ENCODE peak calls at places on chromosomes 5 and 9, in ten cellular contexts. D is cardiac muscle cell; I is activated naive CD4-positive, alpha-beta T cell; L is hypothalamus; Z is NCI-H1092 treated with DMSO at 0.1 percent for 48 hours; S is iris pigment epithelial cell; A is CD8-positive, alpha-beta T cell; W is mesothelial cell of epicardium; J is islet precursor cell; U is substantia nigra. H is an unnamed sample.

GRCh38 chr5:133508845-133509741 is 103.2 kb downstream of the FSTL4 start:
- DNase-seq in D (no peak), I (no peak), L (no peak), Z (no peak), S (no peak), A (no peak), W (no peak), J (peak), U (no peak), H (peak)

GRCh38 chr9:114719290-114719689 is 37.3 kb upstream of the TEX48 start:
- DNase-seq in D (no peak), I (no peak), L (no peak), Z (no peak), S (no peak), A (no peak), W (no peak), J (no peak), U (no peak), H (no peak)

GRCh38 chr9:84277646-84278045 is 62.9 kb downstream of the SLC28A3 start:
- DNase-seq in D (no peak), I (no peak), L (no peak), Z (no peak), S (peak), A (no peak), W (no peak), J (no peak), U (no peak), H (peak)

GRCh38 chr5:141101059-141101458 is 786 bp downstream of the PCDHB3 start:
- DNase-seq in D (no peak), I (no peak), L (no peak), Z (no peak), S (no peak), A (no peak), W (no peak), J (no peak), U (no peak), H (no peak)

GRCh38 chr5:159732220-159732619 is 184.1 kb upstream of the ADRA1B start:
- DNase-seq in D (no peak), I (no peak), L (no peak), Z (no peak), S (no peak), A (no peak), W (no peak), J (no peak), U (no peak), H (peak)

GRCh38 chr5:141121563-141121962 is at the start of gene PCDHB4:
- DNase-seq in D (no peak), I (no peak), L (no peak), Z (no peak), S (no peak), A (no peak), W (no peak), J (no peak), U (peak), H (no peak)

GRCh38 chr9:84285381-84285780 is 55.2 kb downstream of the SLC28A3 start:
- DNase-seq in D (no peak), I (no peak), L (no peak), Z (no peak), S (no peak), A (no peak), W (no peak), J (no peak), U (no peak), H (no peak)

GRCh38 chr9:121786998-121787422 is 135.6 kb downstream of the DAB2IP start:
- DNase-seq in D (no peak), I (no peak), L (no peak), Z (no peak), S (no peak), A (no peak), W (no peak), J (peak), U (no peak), H (no peak)

GRCh38 chr9:104075801-104076753 is 18.0 kb upstream of the SMC2 start:
- DNase-seq in D (no peak), I (no peak), L (no peak), Z (no peak), S (peak), A (no peak), W (no peak), J (no peak), U (no peak), H (peak)

GRCh38 chr5:27911216-27911615 is 872.8 kb upstream of the CDH9 start:
- DNase-seq in D (no peak), I (no peak), L (no peak), Z (no peak), S (no peak), A (no peak), W (no peak), J (no peak), U (no peak), H (no peak)

GRCh38 chr9:115275753-115276152 is 157.8 kb upstream of the TNC start:
- DNase-seq in D (no peak), I (no peak), L (no peak), Z (no peak), S (no peak), A (no peak), W (no peak), J (no peak), U (no peak), H (no peak)

GRCh38 chr9:100584951-100585350 is 7.1 kb downstream of the CAVIN4 start:
- DNase-seq in D (no peak), I (no peak), L (no peak), Z (no peak), S (no peak), A (no peak), W (no peak), J (no peak), U (no peak), H (no peak)

GRCh38 chr5:91469517-91470165 is 86.5 kb upstream of the ARRDC3 start:
- DNase-seq in D (no peak), I (no peak), L (no peak), Z (no peak), S (peak), A (no peak), W (no peak), J (no peak), U (no peak), H (peak)

GRCh38 chr9:104784098-104784497 is 20.2 kb downstream of the NIPSNAP3B start:
- DNase-seq in D (no peak), I (no peak), L (no peak), Z (no peak), S (no peak), A (no peak), W (no peak), J (no peak), U (no peak), H (no peak)

GRCh38 chr5:1801061-1801953 is at the start of gene NDUFS6:
- DNase-seq in D (peak), I (peak), L (peak), Z (peak), S (peak), A (peak), W (peak), J (peak), U (peak), H (peak)

GRCh38 chr9:120931278-120932085 is 4.9 kb upstream of the TRAF1 start:
- DNase-seq in D (no peak), I (peak), L (no peak), Z (no peak), S (peak), A (peak), W (no peak), J (peak), U (no peak), H (peak)

GRCh38 chr5:65186646-65187227 is 295.0 kb downstream of the ADAMTS6 start:
- DNase-seq in D (no peak), I (no peak), L (no peak), Z (no peak), S (peak), A (no peak), W (no peak), J (no peak), U (no peak), H (no peak)

GRCh38 chr5:64900618-64901017 is 131.9 kb downstream of the CWC27 start:
- DNase-seq in D (no peak), I (no peak), L (no peak), Z (no peak), S (no peak), A (no peak), W (no peak), J (no peak), U (no peak), H (no peak)

GRCh38 chr9:116899337-116900006 is 212.4 kb downstream of the TRIM32 start:
- DNase-seq in D (no peak), I (no peak), L (no peak), Z (no peak), S (peak), A (no peak), W (no peak), J (peak), U (no peak), H (no peak)

GRCh38 chr5:89064054-89064453 is 181.1 kb upstream of the MEF2C start:
- DNase-seq in D (no peak), I (no peak), L (no peak), Z (no peak), S (no peak), A (no peak), W (no peak), J (no peak), U (no peak), H (no peak)

GRCh38 chr5:143469125-143469524 is 65.6 kb upstream of the NR3C1 start:
- DNase-seq in D (no peak), I (no peak), L (no peak), Z (no peak), S (no peak), A (no peak), W (no peak), J (no peak), U (no peak), H (no peak)

GRCh38 chr9:84397822-84398221 is 57.3 kb upstream of the SLC28A3 start:
- DNase-seq in D (no peak), I (no peak), L (no peak), Z (no peak), S (peak), A (no peak), W (no peak), J (no peak), U (no peak), H (peak)

GRCh38 chr9:107597743-107598217 is 108.2 kb upstream of the KLF4 start:
- DNase-seq in D (no peak), I (no peak), L (no peak), Z (no peak), S (no peak), A (no peak), W (no peak), J (no peak), U (no peak), H (no peak)

GRCh38 chr5:137693307-137693950 is 42.5 kb downstream of the KLHL3 start:
- DNase-seq in D (no peak), I (no peak), L (no peak), Z (no peak), S (no peak), A (no peak), W (no peak), J (no peak), U (no peak), H (no peak)

GRCh38 chr9:133440884-133441283 is 18.7 kb downstream of the ADAMTS13 start:
- DNase-seq in D (no peak), I (no peak), L (no peak), Z (no peak), S (no peak), A (no peak), W (no peak), J (no peak), U (no peak), H (no peak)

GRCh38 chr5:5490774-5491347 is 68.4 kb downstream of the ICE1 start:
- DNase-seq in D (no peak), I (no peak), L (no peak), Z (no peak), S (no peak), A (no peak), W (no peak), J (no peak), U (no peak), H (no peak)

GRCh38 chr5:117652640-117653280 is 1078.1 kb upstream of the SEMA6A start:
- DNase-seq in D (no peak), I (no peak), L (no peak), Z (no peak), S (no peak), A (no peak), W (no peak), J (no peak), U (no peak), H (no peak)

GRCh38 chr9:105694320-105694847 is at the start of gene TMEM38B:
- DNase-seq in D (peak), I (peak), L (peak), Z (peak), S (peak), A (peak), W (peak), J (peak), U (peak), H (peak)

GRCh38 chr9:120439147-120439546 is 140.8 kb downstream of the CDK5RAP2 start:
- DNase-seq in D (peak), I (no peak), L (no peak), Z (peak), S (peak), A (no peak), W (no peak), J (no peak), U (no peak), H (peak)

GRCh38 chr5:90866333-90866732 is 307.7 kb downstream of the ADGRV1 start:
- DNase-seq in D (peak), I (no peak), L (no peak), Z (peak), S (peak), A (no peak), W (no peak), J (no peak), U (no peak), H (no peak)

GRCh38 chr5:137097203-137097602 is 401.9 kb downstream of the SPOCK1 start:
- DNase-seq in D (no peak), I (no peak), L (no peak), Z (no peak), S (no peak), A (no peak), W (no peak), J (peak), U (no peak), H (no peak)

GRCh38 chr9:24036459-24036858 is 210.4 kb upstream of the ELAVL2 start:
- DNase-seq in D (no peak), I (no peak), L (no peak), Z (no peak), S (no peak), A (no peak), W (no peak), J (no peak), U (no peak), H (no peak)

GRCh38 chr5:86542532-86542931 is 75.2 kb upstream of the COX7C start:
- DNase-seq in D (no peak), I (no peak), L (no peak), Z (no peak), S (no peak), A (no peak), W (no peak), J (no peak), U (no peak), H (no peak)

GRCh38 chr9:81002242-81002641 is 687.1 kb downstream of the TLE1 start:
- DNase-seq in D (no peak), I (no peak), L (no peak), Z (no peak), S (peak), A (no peak), W (no peak), J (peak), U (no peak), H (no peak)

GRCh38 chr5:65034782-65035181 is 266.1 kb downstream of the CWC27 start:
- DNase-seq in D (no peak), I (no peak), L (no peak), Z (peak), S (no peak), A (no peak), W (no peak), J (no peak), U (no peak), H (no peak)

GRCh38 chr5:10666531-10667305 is 94.3 kb downstream of the DAP start:
- DNase-seq in D (no peak), I (no peak), L (no peak), Z (no peak), S (no peak), A (no peak), W (no peak), J (peak), U (no peak), H (no peak)

GRCh38 chr5:100900796-100901731 is 2.0 kb downstream of the ST8SIA4 start:
- DNase-seq in D (peak), I (peak), L (no peak), Z (peak), S (peak), A (peak), W (peak), J (peak), U (peak), H (peak)

GRCh38 chr9:113349434-113350337 is at the start of gene BSPRY:
- DNase-seq in D (peak), I (no peak), L (no peak), Z (no peak), S (no peak), A (peak), W (peak), J (no peak), U (no peak), H (no peak)

GRCh38 chr5:25646421-25647341 is 1001.9 kb upstream of the CDH10 start:
- DNase-seq in D (no peak), I (no peak), L (no peak), Z (no peak), S (no peak), A (no peak), W (no peak), J (no peak), U (no peak), H (no peak)

GRCh38 chr9:28053378-28053777 is 480.1 kb upstream of the C9orf72 start:
- DNase-seq in D (no peak), I (no peak), L (no peak), Z (peak), S (no peak), A (no peak), W (no peak), J (no peak), U (no peak), H (no peak)

H was measured in foreskin fibroblast.